ENCODE peak calls at places on chromosome 20, in four cellular contexts. One of them, this sample, is unnamed.

GRCh38 chr20:51995038-51995437 is 192.7 kb upstream of the SALL4 start:
- DNase-seq in left lung: no peak
- DNase-seq in A549: no peak
- DNase-seq in fibroblast of lung: no peak
- DNase-seq in this sample: peak

GRCh38 chr20:10074513-10074912 is 39.7 kb downstream of the ANKEF1 start:
- DNase-seq in left lung: no peak
- DNase-seq in A549: peak
- DNase-seq in fibroblast of lung: peak
- DNase-seq in this sample: peak

GRCh38 chr20:19867074-19867473 is 109.0 kb downstream of the RIN2 start:
- DNase-seq in left lung: no peak
- DNase-seq in A549: no peak
- DNase-seq in fibroblast of lung: peak
- DNase-seq in this sample: no peak

GRCh38 chr20:50146732-50147662 is 6.5 kb downstream of the PEDS1 start:
- DNase-seq in left lung: peak
- DNase-seq in A549: no peak
- DNase-seq in fibroblast of lung: peak
- DNase-seq in this sample: peak

GRCh38 chr20:59148713-59149493 is 14.7 kb upstream of the ZNF831 start:
- DNase-seq in left lung: no peak
- DNase-seq in A549: no peak
- DNase-seq in fibroblast of lung: no peak
- DNase-seq in this sample: no peak

GRCh38 chr20:36043447-36043846 is 75.1 kb downstream of the CNBD2 start:
- DNase-seq in left lung: no peak
- DNase-seq in A549: no peak
- DNase-seq in fibroblast of lung: no peak
- DNase-seq in this sample: peak

GRCh38 chr20:62148908-62149314 is 5.3 kb downstream of the SS18L1 start:
- DNase-seq in left lung: peak
- DNase-seq in A549: no peak
- DNase-seq in fibroblast of lung: no peak
- DNase-seq in this sample: no peak

GRCh38 chr20:57991211-57991841 is 237.1 kb downstream of the ANKRD60 start:
- DNase-seq in left lung: no peak
- DNase-seq in A549: peak
- DNase-seq in fibroblast of lung: no peak
- DNase-seq in this sample: no peak

GRCh38 chr20:9130407-9130995 is 61.6 kb downstream of the PLCB4 start:
- DNase-seq in left lung: no peak
- DNase-seq in A549: no peak
- DNase-seq in fibroblast of lung: peak
- DNase-seq in this sample: peak

GRCh38 chr20:24913076-24913628 is 35.9 kb upstream of the CST7 start:
- DNase-seq in left lung: peak
- DNase-seq in A549: no peak
- DNase-seq in fibroblast of lung: no peak
- DNase-seq in this sample: no peak

GRCh38 chr20:50821994-50822393 is 27.1 kb downstream of the BCAS4 start:
- DNase-seq in left lung: no peak
- DNase-seq in A549: no peak
- DNase-seq in fibroblast of lung: no peak
- DNase-seq in this sample: no peak

GRCh38 chr20:33659341-33660034 is 2.6 kb upstream of the C20orf144 start:
- DNase-seq in left lung: peak
- DNase-seq in A549: no peak
- DNase-seq in fibroblast of lung: no peak
- DNase-seq in this sample: no peak

This sample was measured in endothelial cell of umbilical vein.